ENCODE peak calls at places on chromosomes 3 and 15, in four cellular contexts. H, R, O and Y are unnamed samples.

GRCh38 chr3:118137783-118138182 is 896.9 kb downstream of the IGSF11 start:
- DNase-seq in H (no peak), R (no peak), O (no peak), Y (no peak)

GRCh38 chr15:101121511-101122090 is 130.2 kb downstream of the CHSY1 start:
- DNase-seq in H (no peak), R (peak), O (peak), Y (no peak)

GRCh38 chr3:58009749-58010535 is 1.7 kb downstream of the FLNB start:
- DNase-seq in H (no peak), R (no peak), O (no peak), Y (peak)

GRCh38 chr3:188598872-188599271 is 444.9 kb downstream of the LPP start:
- DNase-seq in H (no peak), R (no peak), O (no peak), Y (no peak)

GRCh38 chr3:33391255-33391995 is 48.8 kb downstream of the UBP1 start:
- DNase-seq in H (no peak), R (no peak), O (no peak), Y (no peak)

GRCh38 chr3:71118406-71118805 is 465.1 kb downstream of the FOXP1 start:
- DNase-seq in H (no peak), R (no peak), O (no peak), Y (no peak)

GRCh38 chr3:5217824-5218595 is 30.5 kb downstream of the EDEM1 start:
- DNase-seq in H (no peak), R (no peak), O (no peak), Y (no peak)

GRCh38 chr15:67953286-67953685 is 100.8 kb upstream of the PIAS1 start:
- DNase-seq in H (no peak), R (no peak), O (no peak), Y (no peak)

GRCh38 chr3:143070977-143071551 is 48.5 kb upstream of the CHST2 start:
- DNase-seq in H (no peak), R (no peak), O (no peak), Y (no peak)

GRCh38 chr15:39669671-39670070 is 88.8 kb downstream of the THBS1 start:
- DNase-seq in H (no peak), R (no peak), O (no peak), Y (no peak)

GRCh38 chr3:126582286-126582685 is 23.6 kb upstream of the C3orf22 start:
- DNase-seq in H (peak), R (no peak), O (no peak), Y (no peak)